ENCODE peak calls at places on chromosomes 12 and 14, in four cellular contexts. One of them, this sample, is unnamed.

GRCh38 chr12:79911889-79912656 is 22.8 kb downstream of the PPP1R12A start:
- DNase-seq in K562: no peak
- DNase-seq in SK-N-SH: no peak
- DNase-seq in GM12878: no peak
- DNase-seq in this sample: no peak

GRCh38 chr14:69586420-69586819 is 11.7 kb upstream of the CCDC177 start:
- DNase-seq in K562: no peak
- DNase-seq in GM12878: no peak
- DNase-seq in SK-N-SH: no peak
- DNase-seq in this sample: no peak

GRCh38 chr12:58196971-58197370 is 255.6 kb downstream of the ATP23 start:
- DNase-seq in GM12878: no peak
- DNase-seq in K562: no peak
- DNase-seq in SK-N-SH: no peak
- DNase-seq in this sample: no peak

GRCh38 chr12:109758406-109759075 is 44.9 kb downstream of the FAM222A start:
- DNase-seq in K562: no peak
- DNase-seq in GM12878: no peak
- DNase-seq in SK-N-SH: peak
- DNase-seq in this sample: peak

GRCh38 chr12:47032644-47033043 is 46.8 kb upstream of the PCED1B start:
- DNase-seq in K562: no peak
- DNase-seq in GM12878: no peak
- DNase-seq in SK-N-SH: peak
- DNase-seq in this sample: no peak

GRCh38 chr12:75488553-75488952 is 8.0 kb downstream of the GLIPR1 start:
- DNase-seq in K562: peak
- DNase-seq in GM12878: no peak
- DNase-seq in SK-N-SH: peak
- DNase-seq in this sample: peak

GRCh38 chr14:37122288-37122687 is 50.1 kb downstream of the SLC25A21 start:
- DNase-seq in GM12878: no peak
- DNase-seq in SK-N-SH: no peak
- DNase-seq in K562: no peak
- DNase-seq in this sample: no peak

GRCh38 chr12:65415826-65416225 is 137.3 kb downstream of the MSRB3 start:
- DNase-seq in K562: no peak
- DNase-seq in SK-N-SH: no peak
- DNase-seq in GM12878: no peak
- DNase-seq in this sample: no peak

GRCh38 chr12:83793616-83794015 is 1106.9 kb downstream of the TMTC2 start:
- DNase-seq in K562: no peak
- DNase-seq in SK-N-SH: no peak
- DNase-seq in GM12878: no peak
- DNase-seq in this sample: no peak

GRCh38 chr12:64058541-64059321 is 163.4 kb downstream of the KICS2 start:
- DNase-seq in K562: no peak
- DNase-seq in GM12878: no peak
- DNase-seq in SK-N-SH: no peak
- DNase-seq in this sample: no peak

GRCh38 chr12:88579572-88579940 is 715 bp downstream of the KITLG start:
- DNase-seq in GM12878: no peak
- DNase-seq in SK-N-SH: peak
- DNase-seq in K562: no peak
- DNase-seq in this sample: peak

GRCh38 chr14:97107760-97108159 is 310.6 kb downstream of the VRK1 start:
- DNase-seq in K562: no peak
- DNase-seq in GM12878: no peak
- DNase-seq in SK-N-SH: no peak
- DNase-seq in this sample: no peak

GRCh38 chr14:23951590-23952143 is 1.9 kb upstream of the DHRS4 start:
- DNase-seq in K562: no peak
- DNase-seq in GM12878: no peak
- DNase-seq in SK-N-SH: no peak
- DNase-seq in this sample: peak

GRCh38 chr14:23910081-23910875 is 43.3 kb upstream of the DHRS4 start:
- DNase-seq in GM12878: no peak
- DNase-seq in SK-N-SH: peak
- DNase-seq in K562: peak
- DNase-seq in this sample: peak

GRCh38 chr14:95023115-95023514 is 134.2 kb downstream of the DICER1 start:
- DNase-seq in K562: no peak
- DNase-seq in GM12878: no peak
- DNase-seq in SK-N-SH: no peak
- DNase-seq in this sample: no peak

GRCh38 chr12:113208041-113208934 is 13.0 kb upstream of the TPCN1 start:
- DNase-seq in SK-N-SH: no peak
- DNase-seq in GM12878: peak
- DNase-seq in K562: no peak
- DNase-seq in this sample: no peak

GRCh38 chr14:81348086-81348485 is 52.0 kb downstream of the STON2 start:
- DNase-seq in SK-N-SH: no peak
- DNase-seq in GM12878: no peak
- DNase-seq in K562: no peak
- DNase-seq in this sample: no peak

GRCh38 chr14:99271951-99272668 is at the start of gene BCL11B:
- DNase-seq in SK-N-SH: peak
- DNase-seq in GM12878: peak
- DNase-seq in K562: peak
- DNase-seq in this sample: peak

GRCh38 chr12:110546339-110546738 is 36.8 kb downstream of the PPTC7 start:
- DNase-seq in SK-N-SH: no peak
- DNase-seq in GM12878: no peak
- DNase-seq in K562: no peak
- DNase-seq in this sample: no peak

GRCh38 chr12:65232490-65233077 is 45.9 kb upstream of the MSRB3 start:
- DNase-seq in SK-N-SH: peak
- DNase-seq in K562: no peak
- DNase-seq in GM12878: no peak
- DNase-seq in this sample: no peak

GRCh38 chr12:110042260-110042659 is 6.1 kb downstream of the C12orf76 start:
- DNase-seq in K562: no peak
- DNase-seq in SK-N-SH: no peak
- DNase-seq in GM12878: no peak
- DNase-seq in this sample: no peak

GRCh38 chr14:69363055-69363454 is 35.0 kb downstream of the ERH start:
- DNase-seq in GM12878: no peak
- DNase-seq in SK-N-SH: peak
- DNase-seq in K562: no peak
- DNase-seq in this sample: peak

GRCh38 chr12:67772276-67773169 is 124.0 kb downstream of the DYRK2 start:
- DNase-seq in SK-N-SH: peak
- DNase-seq in GM12878: no peak
- DNase-seq in K562: no peak
- DNase-seq in this sample: peak

GRCh38 chr14:24058951-24059475 is 7.2 kb downstream of the CARMIL3 start:
- DNase-seq in K562: no peak
- DNase-seq in SK-N-SH: peak
- DNase-seq in GM12878: no peak
- DNase-seq in this sample: peak

DNA sequence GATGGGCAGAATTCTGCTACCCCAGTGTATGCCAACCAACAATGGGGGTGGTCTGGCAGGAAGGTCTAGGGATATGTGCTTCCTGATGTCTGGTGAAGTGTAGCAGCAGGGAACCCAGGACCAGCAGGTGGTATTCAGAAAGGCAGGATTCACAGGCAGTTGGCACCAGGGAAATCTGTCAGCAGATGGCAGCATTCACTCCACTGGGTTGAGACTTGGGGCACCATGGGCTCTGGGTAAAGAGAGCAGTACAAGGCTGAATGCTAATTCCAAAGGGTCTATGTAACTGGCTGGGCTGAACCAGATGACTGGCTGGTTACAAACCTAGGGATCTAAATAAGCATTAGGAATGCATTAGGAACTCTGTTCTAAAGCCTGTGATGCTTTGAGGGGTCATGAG is 466.9 kb upstream of the STXBP6 start:
- DNase-seq in K562: no peak
- DNase-seq in SK-N-SH: peak
- DNase-seq in GM12878: no peak
- DNase-seq in this sample: peak
- TF ChIP-seq MAX in K562: no peak
- TF ChIP-seq MAX in SK-N-SH: no peak
- TF ChIP-seq MAX in GM12878: no peak
- TF ChIP-seq MAX in this sample: no peak

GRCh38 chr12:59486827-59487226 is 109.0 kb upstream of the SLC16A7 start:
- DNase-seq in GM12878: no peak
- DNase-seq in SK-N-SH: no peak
- DNase-seq in K562: no peak
- DNase-seq in this sample: no peak
- TF ChIP-seq USF1 in GM12878: no peak
- TF ChIP-seq USF1 in SK-N-SH: no peak
- TF ChIP-seq USF1 in K562: no peak
- TF ChIP-seq USF1 in this sample: no peak

GRCh38 chr12:20497707-20498106 is 129.4 kb downstream of the PDE3A start:
- DNase-seq in GM12878: no peak
- DNase-seq in SK-N-SH: no peak
- DNase-seq in K562: no peak
- DNase-seq in this sample: no peak
- TF ChIP-seq MAX in GM12878: no peak
- TF ChIP-seq MAX in SK-N-SH: no peak
- TF ChIP-seq MAX in K562: no peak
- TF ChIP-seq MAX in this sample: no peak

DNA sequence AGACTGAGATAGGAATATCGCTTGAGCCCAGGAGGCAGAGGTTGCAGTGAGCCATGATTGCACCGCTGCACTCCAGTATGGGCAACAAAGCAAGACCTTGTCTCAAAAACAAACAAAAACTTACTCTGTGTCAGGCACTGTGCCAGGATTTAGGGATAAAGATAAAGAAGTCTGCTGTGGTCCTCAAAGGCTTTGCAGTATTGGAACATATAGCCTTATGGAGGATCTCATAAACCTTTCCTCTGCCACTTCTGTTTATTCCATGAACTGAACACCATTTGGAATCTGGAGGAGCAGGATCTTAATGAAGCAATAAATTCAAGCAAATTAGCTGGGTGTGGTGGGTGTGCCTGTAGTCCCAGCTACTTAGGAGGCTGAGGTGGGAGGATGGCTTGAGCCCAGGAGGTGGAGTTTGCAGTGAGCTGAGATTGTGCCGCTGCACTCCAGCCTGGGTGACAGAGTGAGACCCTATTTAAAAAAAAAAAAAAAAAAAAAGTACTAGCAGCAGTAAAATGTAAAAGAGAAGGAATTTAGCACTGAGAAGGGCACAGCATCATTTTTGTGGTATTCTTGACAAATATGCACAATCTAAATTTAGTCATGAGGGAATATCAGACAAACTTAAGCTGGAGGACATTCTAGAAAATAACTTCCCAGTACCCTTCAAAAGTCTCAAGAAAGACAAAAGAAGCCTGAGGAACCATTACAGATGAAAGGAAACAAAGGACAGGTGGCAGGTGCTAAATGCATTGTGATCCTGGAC is 27.1 kb downstream of the BMAL2 start:
- DNase-seq in GM12878: no peak
- DNase-seq in SK-N-SH: no peak
- DNase-seq in K562: no peak
- DNase-seq in this sample: no peak
- TF ChIP-seq USF1 in GM12878: no peak
- TF ChIP-seq USF1 in SK-N-SH: no peak
- TF ChIP-seq USF1 in K562: no peak
- TF ChIP-seq USF1 in this sample: no peak

GRCh38 chr12:54280401-54281260 is at the start of gene HNRNPA1:
- DNase-seq in K562: peak
- DNase-seq in SK-N-SH: peak
- DNase-seq in GM12878: peak
- DNase-seq in this sample: peak

GRCh38 chr12:54277823-54278276 is 2.1 kb downstream of the CBX5 start:
- DNase-seq in GM12878: no peak
- DNase-seq in K562: no peak
- DNase-seq in SK-N-SH: no peak
- DNase-seq in this sample: no peak

GRCh38 chr12:54279227-54279631 is 693 bp downstream of the CBX5 start:
- DNase-seq in SK-N-SH: no peak
- DNase-seq in GM12878: no peak
- DNase-seq in K562: no peak
- DNase-seq in this sample: no peak

GRCh38 chr12:54282949-54283593 is 2.5 kb downstream of the HNRNPA1 start:
- DNase-seq in GM12878: no peak
- DNase-seq in SK-N-SH: no peak
- DNase-seq in K562: no peak
- DNase-seq in this sample: no peak

GRCh38 chr12:54279632-54280400 is at the start of gene CBX5:
- DNase-seq in SK-N-SH: peak
- DNase-seq in GM12878: peak
- DNase-seq in K562: peak
- DNase-seq in this sample: peak
- TF ChIP-seq MAX in SK-N-SH: peak
- TF ChIP-seq MAX in GM12878: peak
- TF ChIP-seq MAX in K562: peak
- TF ChIP-seq MAX in this sample: peak

This sample was measured in WTC11.